ENCODE peak calls at places on chromosomes 12 and 14, in five cellular contexts. C, H, J, W and F are unnamed samples.

GRCh38 chr12:6539276-6540134 is 5.2 kb downstream of the GAPDH start:
- DNase-seq in J (no peak), H (no peak), C (no peak), W (no peak), F (no peak)

GRCh38 chr12:128075332-128075731 is 191.6 kb upstream of the TMEM132C start:
- DNase-seq in J (no peak), W (no peak), H (no peak), C (no peak), F (no peak)

GRCh38 chr14:64878775-64879634 is 702 bp downstream of the SPTB start:
- DNase-seq in C (no peak), H (no peak), W (no peak), J (no peak), F (no peak)

GRCh38 chr12:76124456-76124855 is 40.0 kb upstream of the NAP1L1 start:
- DNase-seq in J (no peak), H (no peak), C (no peak), W (no peak), F (no peak)

GRCh38 chr12:115740586-115741155 is 536.8 kb downstream of the MED13L start:
- DNase-seq in H (no peak), W (no peak), J (no peak), C (no peak), F (no peak)

GRCh38 chr12:113855998-113856397 is 110.1 kb downstream of the RBM19 start:
- DNase-seq in H (no peak), J (no peak), C (no peak), W (no peak), F (no peak)

GRCh38 chr12:78885466-78885865 is 20.9 kb downstream of the SYT1 start:
- DNase-seq in C (no peak), W (no peak), H (no peak), J (no peak), F (no peak)

GRCh38 chr12:96425321-96425720 is 25.1 kb upstream of the CDK17 start:
- DNase-seq in H (no peak), J (peak), C (no peak), W (no peak), F (peak)

GRCh38 chr12:77152623-77153193 is 87.3 kb upstream of the E2F7 start:
- DNase-seq in J (peak), W (no peak), C (no peak), H (no peak), F (no peak)

GRCh38 chr12:89782807-89783206 is 74.2 kb upstream of the ATP2B1 start:
- DNase-seq in H (no peak), C (no peak), W (no peak), J (no peak), F (no peak)

GRCh38 chr14:58198086-58198485 is 1.9 kb upstream of the ACTR10 start:
- DNase-seq in W (no peak), H (no peak), C (no peak), J (no peak), F (no peak)

GRCh38 chr12:128178551-128178950 is 88.4 kb upstream of the TMEM132C start:
- DNase-seq in W (no peak), C (no peak), H (no peak), J (peak), F (no peak)

GRCh38 chr14:35257809-35258208 is 34.4 kb upstream of the PSMA6 start:
- DNase-seq in H (no peak), C (no peak), W (no peak), J (no peak), F (no peak)

GRCh38 chr14:101071493-101071891 is 168.0 kb upstream of the RTL1 start:
- DNase-seq in W (peak), J (no peak), C (no peak), H (peak), F (no peak)

GRCh38 chr14:75453817-75454434 is 26.1 kb downstream of the JDP2 start:
- DNase-seq in J (no peak), W (no peak), H (no peak), C (no peak), F (no peak)

GRCh38 chr14:40204441-40205175 is 772.4 kb upstream of the FBXO33 start:
- DNase-seq in C (no peak), H (no peak), W (no peak), J (no peak), F (no peak)

GRCh38 chr14:31895206-31895605 is 181.9 kb upstream of the ARHGAP5 start:
- DNase-seq in J (no peak), W (no peak), H (no peak), C (no peak), F (no peak)

GRCh38 chr14:50669441-50669986 is 1.4 kb upstream of the SAV1 start:
- DNase-seq in H (no peak), C (no peak), W (no peak), J (no peak), F (no peak)

GRCh38 chr12:117468016-117468415 is 106.6 kb upstream of the NOS1 start:
- DNase-seq in C (no peak), W (no peak), H (no peak), J (no peak), F (no peak)

GRCh38 chr14:93269341-93270068 is 62.4 kb downstream of the UBR7 start:
- DNase-seq in C (no peak), W (no peak), H (no peak), J (peak), F (peak)

GRCh38 chr12:67720383-67720856 is 71.9 kb downstream of the DYRK2 start:
- DNase-seq in H (no peak), J (no peak), W (no peak), C (no peak), F (no peak)